ENCODE peak calls at places on chromosomes 11 and 22, in seven cellular contexts. F is H1, K is sigmoid colon, Q is K562, O is suprapubic skin, I is stomach, U is SK-N-SH. P is an unnamed sample.

GRCh38 chr11:1862588-1863351 is 9.9 kb downstream of the LSP1 start:
- DNase-seq in F (no peak), K (no peak), Q (no peak), O (no peak), I (no peak), U (no peak), P (no peak)

GRCh38 chr22:49107561-49107960 is 720.1 kb downstream of the BRD1 start:
- DNase-seq in F (no peak), K (peak), Q (no peak), O (no peak), I (no peak), U (no peak), P (no peak)

GRCh38 chr11:122202951-122203456 is 87.0 kb upstream of the BLID start:
- DNase-seq in F (peak), K (peak), Q (peak), O (peak), I (peak), U (peak), P (peak)

GRCh38 chr22:35991168-35991567 is 37.5 kb downstream of the RBFOX2 start:
- DNase-seq in F (no peak), K (no peak), Q (no peak), O (no peak), I (no peak), U (no peak), P (no peak)

GRCh38 chr11:119262668-119263351 is 54.1 kb downstream of the MCAM start:
- DNase-seq in F (no peak), K (no peak), Q (peak), O (no peak), I (no peak), U (no peak), P (no peak)

GRCh38 chr11:16782226-16782919 is 43.9 kb downstream of the C11orf58 start:
- DNase-seq in F (no peak), K (peak), Q (no peak), O (no peak), I (peak), U (no peak), P (peak)

GRCh38 chr22:19974935-19975706 is 33.5 kb upstream of the TXNRD2 start:
- DNase-seq in F (no peak), K (no peak), Q (peak), O (no peak), I (no peak), U (no peak), P (peak)

GRCh38 chr22:31344369-31345330 is 1.5 kb downstream of the PATZ1 start:
- DNase-seq in F (peak), K (peak), Q (no peak), O (peak), I (peak), U (peak), P (peak)

GRCh38 chr11:86577663-86578636 is 94.5 kb downstream of the ME3 start:
- DNase-seq in F (no peak), K (peak), Q (no peak), O (peak), I (no peak), U (no peak), P (no peak)

GRCh38 chr22:50675553-50676199 is 3.1 kb downstream of the SHANK3 start:
- DNase-seq in F (no peak), K (no peak), Q (no peak), O (peak), I (peak), U (no peak), P (no peak)

GRCh38 chr11:118033443-118033842 is 43.4 kb upstream of the TMPRSS4 start:
- DNase-seq in F (no peak), K (no peak), Q (no peak), O (no peak), I (no peak), U (no peak), P (no peak)

GRCh38 chr11:128400382-128401203 is 186.8 kb downstream of the ETS1 start:
- DNase-seq in F (no peak), K (no peak), Q (no peak), O (no peak), I (no peak), U (peak), P (no peak)

GRCh38 chr22:33108037-33108436 is 49.9 kb upstream of the SYN3 start:
- DNase-seq in F (no peak), K (no peak), Q (no peak), O (no peak), I (no peak), U (no peak), P (no peak)

GRCh38 chr22:30206964-30207363 is 39.6 kb downstream of the LIF start:
- DNase-seq in F (no peak), K (peak), Q (no peak), O (peak), I (peak), U (peak), P (peak)

GRCh38 chr11:110587972-110588371 is 124.3 kb downstream of the ARHGAP20 start:
- DNase-seq in F (no peak), K (no peak), Q (no peak), O (no peak), I (no peak), U (no peak), P (no peak)

GRCh38 chr11:82049199-82049598 is 684.5 kb downstream of the FAM181B start:
- DNase-seq in F (no peak), K (no peak), Q (no peak), O (no peak), I (no peak), U (no peak), P (no peak)

GRCh38 chr11:65445101-65445603 is 22.6 kb downstream of the NEAT1 start:
- DNase-seq in F (no peak), K (no peak), Q (no peak), O (no peak), I (no peak), U (no peak), P (peak)

GRCh38 chr11:33060271-33060670 is 20.9 kb downstream of the TCP11L1 start:
- DNase-seq in F (no peak), K (no peak), Q (no peak), O (no peak), I (no peak), U (no peak), P (no peak)

GRCh38 chr11:121068787-121069186 is 32.3 kb upstream of the TECTA start:
- DNase-seq in F (no peak), K (no peak), Q (no peak), O (no peak), I (no peak), U (no peak), P (no peak)

GRCh38 chr11:34358258-34358665 is 452 bp upstream of the ABTB2 start:
- DNase-seq in F (no peak), K (peak), Q (peak), O (peak), I (peak), U (no peak), P (no peak)

GRCh38 chr22:26990503-26991189 is 333.3 kb downstream of the MIAT start:
- DNase-seq in F (no peak), K (no peak), Q (no peak), O (no peak), I (no peak), U (no peak), P (no peak)

GRCh38 chr11:64854157-64854533 is 9.7 kb upstream of the CDC42BPG start:
- DNase-seq in F (no peak), K (no peak), Q (no peak), O (no peak), I (no peak), U (no peak), P (no peak)

GRCh38 chr22:40112595-40112994 is 65.1 kb upstream of the TNRC6B start:
- DNase-seq in F (no peak), K (no peak), Q (no peak), O (no peak), I (no peak), U (no peak), P (no peak)

GRCh38 chr22:50641696-50642607 is 14.0 kb upstream of the ARSA start:
- DNase-seq in F (peak), K (peak), Q (peak), O (no peak), I (no peak), U (no peak), P (peak)

GRCh38 chr11:2704896-2705606 is 5.3 kb upstream of the KCNQ1OT1 start:
- DNase-seq in F (no peak), K (peak), Q (no peak), O (no peak), I (no peak), U (peak), P (no peak)

GRCh38 chr11:15793032-15793996 is 563.0 kb downstream of the SOX6 start:
- DNase-seq in F (no peak), K (no peak), Q (no peak), O (no peak), I (no peak), U (no peak), P (no peak)

GRCh38 chr11:11973361-11973800 is 35.0 kb downstream of the DKK3 start:
- DNase-seq in F (peak), K (peak), Q (no peak), O (no peak), I (peak), U (no peak), P (peak)

GRCh38 chr11:47688986-47689385 is 26.2 kb downstream of the AGBL2 start:
- DNase-seq in F (no peak), K (no peak), Q (no peak), O (no peak), I (no peak), U (no peak), P (no peak)

GRCh38 chr11:99271527-99271926 is 250.8 kb downstream of the CNTN5 start:
- DNase-seq in F (peak), K (no peak), Q (no peak), O (no peak), I (no peak), U (no peak), P (no peak)

GRCh38 chr11:35474677-35475076 is 50.7 kb downstream of the PAMR1 start:
- DNase-seq in F (no peak), K (no peak), Q (no peak), O (no peak), I (no peak), U (no peak), P (no peak)

GRCh38 chr11:125236072-125236825 is 71.7 kb downstream of the PKNOX2 start:
- DNase-seq in F (no peak), K (no peak), Q (no peak), O (no peak), I (no peak), U (no peak), P (no peak)

GRCh38 chr11:1498262-1498661 is 11.7 kb upstream of the MOB2 start:
- DNase-seq in F (no peak), K (no peak), Q (no peak), O (no peak), I (no peak), U (no peak), P (no peak)

GRCh38 chr11:114271316-114271715 is 24.9 kb upstream of the NNMT start:
- DNase-seq in F (no peak), K (no peak), Q (no peak), O (no peak), I (no peak), U (no peak), P (no peak)

DNA sequence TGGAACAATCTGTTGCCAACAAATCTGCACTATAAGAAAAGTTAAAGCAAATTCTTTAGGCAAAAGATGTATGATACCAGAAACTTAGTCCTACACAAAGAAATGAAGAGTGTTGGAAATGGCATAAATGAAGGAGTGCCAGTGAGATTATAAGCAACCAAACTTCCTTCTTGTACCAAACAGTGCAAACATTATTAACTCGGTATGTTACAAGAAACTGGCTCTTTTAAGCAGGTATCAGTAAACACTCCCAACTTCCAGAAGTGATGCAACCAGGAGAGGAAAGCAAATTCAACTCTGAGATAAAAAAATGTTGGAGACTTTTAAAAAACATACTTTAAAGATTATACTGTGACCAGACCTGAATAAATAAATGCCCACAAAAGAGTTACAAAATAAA is 28.5 kb downstream of the COPB1 start:
- DNase-seq in F (no peak), K (no peak), Q (no peak), O (no peak), I (no peak), U (no peak), P (no peak)
- TF ChIP-seq POLR2AphosphoS5 in F (no peak), K (no peak), Q (no peak), O (no peak), I (no peak), U (no peak), P (no peak)

GRCh38 chr11:111736621-111737055 is 29.6 kb downstream of the PPP2R1B start:
- DNase-seq in F (no peak), K (no peak), Q (no peak), O (no peak), I (no peak), U (no peak), P (no peak)

GRCh38 chr11:111736191-111736590 is 30.0 kb downstream of the PPP2R1B start:
- DNase-seq in F (no peak), K (no peak), Q (no peak), O (peak), I (no peak), U (no peak), P (no peak)

GRCh38 chr11:111734383-111735261 is 31.6 kb downstream of the PPP2R1B start:
- DNase-seq in F (no peak), K (no peak), Q (no peak), O (no peak), I (no peak), U (peak), P (no peak)

GRCh38 chr11:111733655-111734088 is 32.5 kb downstream of the PPP2R1B start:
- DNase-seq in F (no peak), K (peak), Q (no peak), O (peak), I (no peak), U (no peak), P (no peak)

DNA sequence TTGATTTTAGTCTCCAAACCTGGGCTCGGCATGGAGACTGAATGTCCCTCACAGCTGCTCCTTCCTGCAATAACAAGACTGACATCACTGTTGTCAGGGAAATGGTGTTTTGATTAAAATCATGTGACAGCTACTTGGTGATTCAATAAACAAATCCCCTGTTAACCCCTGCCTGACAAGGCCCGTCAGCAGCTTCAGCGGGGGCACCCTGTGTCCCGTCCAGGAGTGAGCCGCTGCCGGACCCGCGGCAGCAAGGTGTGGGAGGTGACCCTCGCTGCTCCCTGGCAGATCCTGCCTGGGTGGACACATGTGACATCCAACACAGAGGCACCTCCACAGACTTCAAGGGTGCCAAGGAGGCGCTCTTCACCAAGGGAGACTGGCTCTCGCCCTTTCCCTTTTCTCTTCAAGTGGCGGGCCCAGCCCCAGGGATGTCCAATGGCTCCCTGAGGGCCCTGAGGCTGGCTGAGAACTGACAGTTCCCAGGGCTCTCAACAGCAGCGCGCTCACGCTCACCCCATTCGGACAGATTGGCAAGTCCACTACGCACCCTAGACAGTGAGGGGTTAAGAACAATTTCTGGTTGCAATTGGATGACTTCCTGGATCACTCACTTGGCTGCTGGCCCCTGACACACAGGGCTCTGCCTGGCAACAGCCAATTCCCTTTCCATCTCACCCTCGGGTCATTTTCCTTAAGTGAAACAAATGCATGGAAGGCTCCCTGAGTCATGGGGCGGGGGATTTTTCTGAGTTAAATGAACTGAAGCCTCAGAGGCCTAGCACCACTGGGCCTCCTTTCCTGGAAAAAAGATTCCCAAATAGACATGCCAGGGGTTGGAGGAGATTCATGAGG is 30.7 kb downstream of the PPP2R1B start:
- DNase-seq in F (no peak), K (peak), Q (no peak), O (peak), I (peak), U (peak), P (peak)
- TF ChIP-seq EP300 in F (no peak), K (no peak), Q (no peak), O (no peak), I (no peak), U (peak), P (peak)

GRCh38 chr11:94845622-94846021 is 77.5 kb downstream of the AMOTL1 start:
- DNase-seq in F (no peak), K (peak), Q (no peak), O (no peak), I (peak), U (no peak), P (peak)
- TF ChIP-seq POLR2AphosphoS5 in F (no peak), K (peak), Q (no peak), O (no peak), I (peak), U (no peak), P (no peak)

GRCh38 chr11:69553416-69554357 is 72.2 kb downstream of the LINC01488 start:
- DNase-seq in F (no peak), K (peak), Q (no peak), O (peak), I (no peak), U (no peak), P (no peak)
- TF ChIP-seq EP300 in F (no peak), K (no peak), Q (no peak), O (no peak), I (no peak), U (no peak), P (no peak)

GRCh38 chr22:38348751-38349496 is 31.7 kb upstream of the CSNK1E start:
- DNase-seq in F (peak), K (peak), Q (no peak), O (peak), I (peak), U (no peak), P (no peak)

GRCh38 chr22:38347181-38347943 is 30.1 kb upstream of the CSNK1E start:
- DNase-seq in F (peak), K (peak), Q (no peak), O (peak), I (peak), U (no peak), P (no peak)

GRCh38 chr22:38345782-38346181 is 28.5 kb upstream of the CSNK1E start:
- DNase-seq in F (peak), K (peak), Q (no peak), O (peak), I (peak), U (no peak), P (no peak)

GRCh38 chr22:38346506-38346905 is 29.3 kb upstream of the CSNK1E start:
- DNase-seq in F (peak), K (peak), Q (no peak), O (peak), I (peak), U (no peak), P (peak)

GRCh38 chr22:38347944-38348750 is 30.9 kb upstream of the CSNK1E start:
- DNase-seq in F (peak), K (peak), Q (no peak), O (peak), I (peak), U (no peak), P (no peak)
- TF ChIP-seq POLR2AphosphoS5 in F (no peak), K (no peak), Q (no peak), O (no peak), I (no peak), U (no peak), P (no peak)

GRCh38 chr11:6616596-6617250 is 2.5 kb downstream of the TPP1 start:
- DNase-seq in F (no peak), K (peak), Q (no peak), O (no peak), I (no peak), U (no peak), P (no peak)

GRCh38 chr11:6617315-6617781 is 1.9 kb downstream of the TPP1 start:
- DNase-seq in F (no peak), K (peak), Q (no peak), O (no peak), I (no peak), U (no peak), P (no peak)

GRCh38 chr11:6621711-6622211 is 2.5 kb upstream of the TPP1 start:
- DNase-seq in F (no peak), K (no peak), Q (no peak), O (no peak), I (no peak), U (no peak), P (peak)

GRCh38 chr11:6618117-6619020 is 853 bp downstream of the TPP1 start:
- DNase-seq in F (no peak), K (peak), Q (peak), O (no peak), I (peak), U (no peak), P (peak)

DNA sequence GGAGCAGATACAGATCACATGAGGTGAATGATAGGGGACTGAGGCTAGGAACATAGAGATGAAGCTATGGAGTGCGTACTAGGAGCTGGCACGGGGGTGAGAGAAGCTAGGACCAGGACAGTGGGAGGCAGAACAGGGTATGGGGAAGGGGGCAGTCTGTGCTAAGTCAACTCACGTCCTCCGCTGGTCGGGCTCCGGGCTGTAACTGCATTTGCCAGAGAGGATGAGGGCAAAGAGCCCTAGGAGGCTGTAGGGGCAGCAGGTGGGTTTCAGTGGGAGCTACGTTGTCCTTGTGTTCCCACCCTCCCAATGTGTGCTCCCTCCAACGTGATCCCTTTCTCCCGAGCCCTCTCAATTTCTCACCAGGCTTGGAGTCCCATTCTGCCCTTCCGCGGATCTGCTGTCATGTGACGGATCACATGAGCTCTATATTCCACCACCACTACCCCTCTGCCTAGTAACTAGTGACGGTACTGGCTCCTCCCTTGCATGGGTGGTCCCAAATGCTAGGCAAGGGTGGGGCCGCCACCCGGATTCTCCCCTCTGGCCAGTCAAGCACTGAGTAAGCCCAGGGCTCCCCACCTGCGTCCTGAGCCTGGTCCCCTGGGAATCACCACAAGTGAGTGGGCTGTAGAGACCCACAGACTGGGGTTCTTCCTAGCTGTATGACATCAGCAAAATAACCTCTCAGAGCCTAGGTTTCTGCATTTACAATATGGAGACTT is at the start of gene TPP1:
- DNase-seq in F (peak), K (peak), Q (peak), O (peak), I (peak), U (peak), P (peak)
- TF ChIP-seq EP300 in F (no peak), K (no peak), Q (no peak), O (no peak), I (no peak), U (no peak), P (no peak)